ENCODE peak calls at places on chromosomes 2 and 18, in seven cellular contexts. K, E, W, Y, J, T and V are unnamed samples. For H3K36me3, the result is how much of the 10 kb centered on the place peaks cover.

GRCh38 chr2:59006204-59006603 is 765.1 kb upstream of the FANCL start:
- DNase-seq in J (no peak), Y (no peak), K (no peak), E (no peak), T (no peak), W (no peak), V (no peak)

GRCh38 chr2:18949871-18950597 is 360.7 kb upstream of the NT5C1B start:
- DNase-seq in K (no peak), E (no peak), W (no peak), Y (no peak), J (no peak), T (no peak), V (no peak)

GRCh38 chr2:127568128-127568527 is 32.6 kb downstream of the MYO7B start:
- DNase-seq in W (no peak), J (no peak), Y (no peak), E (no peak), K (no peak), T (no peak), V (no peak)

GRCh38 chr2:112472547-112473263 is 9.3 kb upstream of the TTL start:
- DNase-seq in E (no peak), W (no peak), T (no peak), Y (no peak), K (no peak), J (no peak), V (no peak)

GRCh38 chr2:1855150-1855549 is 110.8 kb upstream of the PXDN start:
- DNase-seq in Y (no peak), E (no peak), W (no peak), T (peak), K (no peak), J (no peak), V (no peak)

GRCh38 chr2:176174382-176174834 is 14.1 kb upstream of the HOXD1 start:
- DNase-seq in E (no peak), J (no peak), Y (no peak), W (no peak), T (no peak), K (no peak), V (no peak)

GRCh38 chr2:28216320-28216719 is 176.3 kb upstream of the FOSL2 start:
- DNase-seq in J (no peak), K (no peak), E (no peak), W (no peak), T (no peak), Y (no peak), V (no peak)

GRCh38 chr18:54580202-54580729 is 10.8 kb upstream of the DYNAP start:
- DNase-seq in K (no peak), T (no peak), W (no peak), Y (no peak), E (no peak), J (no peak), V (no peak)

GRCh38 chr2:110678457-110679336 is 834 bp upstream of the BUB1 start:
- DNase-seq in E (no peak), W (no peak), T (no peak), J (no peak), K (peak), Y (no peak), V (peak)

GRCh38 chr2:74086001-74086400 is 61.7 kb downstream of the BOLA3 start:
- DNase-seq in Y (no peak), W (no peak), K (no peak), T (no peak), J (no peak), E (no peak), V (no peak)

GRCh38 chr2:107187870-107188269 is 301.9 kb upstream of the ST6GAL2 start:
- DNase-seq in W (no peak), K (no peak), T (no peak), E (no peak), J (no peak), Y (no peak), V (no peak)

GRCh38 chr2:158931577-158931976 is 36.9 kb upstream of the TANC1 start:
- DNase-seq in Y (no peak), W (no peak), K (no peak), T (peak), J (no peak), E (no peak), V (no peak)

GRCh38 chr2:25301453-25302352 is 40.0 kb downstream of the DNMT3A start:
- DNase-seq in T (no peak), J (no peak), Y (peak), E (peak), K (peak), W (no peak), V (peak)

GRCh38 chr18:51211552-51211951 is 14.1 kb upstream of the MEX3C start:
- DNase-seq in T (no peak), J (peak), Y (no peak), E (no peak), K (peak), W (no peak), V (no peak)

GRCh38 chr2:64166637-64167420 is 22.6 kb upstream of the PELI1 start:
- DNase-seq in T (no peak), W (no peak), K (no peak), E (no peak), J (no peak), Y (no peak), V (no peak)

GRCh38 chr18:8424481-8424880 is 184.8 kb upstream of the RAB12 start:
- DNase-seq in Y (no peak), T (no peak), E (no peak), W (no peak), K (no peak), J (no peak), V (no peak)

GRCh38 chr2:29662841-29663240 is 258.5 kb downstream of the ALK start:
- DNase-seq in E (no peak), K (no peak), J (no peak), Y (no peak), W (no peak), T (no peak), V (no peak)

GRCh38 chr18:21809725-21810124 is 69.1 kb downstream of the MIB1 start:
- DNase-seq in E (no peak), T (no peak), W (no peak), J (no peak), Y (no peak), K (no peak), V (no peak)

GRCh38 chr2:190209579-190209978 is 110.0 kb downstream of the HIBCH start:
- DNase-seq in E (no peak), T (no peak), Y (no peak), J (no peak), K (no peak), W (no peak), V (no peak)

GRCh38 chr2:240688563-240688919 is 3.1 kb upstream of the AQP12A start:
- DNase-seq in K (no peak), T (no peak), J (no peak), W (no peak), Y (no peak), E (no peak), V (no peak)

GRCh38 chr2:240556553-240557100 is 1.2 kb downstream of the ANKMY1 start:
- DNase-seq in E (no peak), Y (peak), W (peak), T (peak), K (peak), J (no peak), V (peak)

GRCh38 chr2:112024246-112024645 is 30.8 kb upstream of the TMEM87B start:
- DNase-seq in W (no peak), T (no peak), E (no peak), K (no peak), J (no peak), Y (no peak), V (no peak)

GRCh38 chr2:216855079-216855478 is 4.8 kb downstream of the TNP1 start:
- DNase-seq in J (no peak), W (no peak), Y (no peak), E (no peak), K (no peak), T (peak), V (no peak)

GRCh38 chr2:9797681-9798556 is 45.4 kb upstream of the TAF1B start:
- DNase-seq in E (no peak), Y (no peak), J (no peak), W (peak), K (no peak), T (no peak), V (no peak)

GRCh38 chr2:149613712-149614111 is 26.1 kb upstream of the MMADHC start:
- DNase-seq in J (no peak), Y (no peak), W (no peak), K (no peak), E (no peak), T (no peak), V (no peak)

GRCh38 chr2:176473177-176473576 is 203.9 kb downstream of the MTX2 start:
- DNase-seq in T (no peak), Y (no peak), K (peak), W (no peak), E (no peak), J (peak), V (no peak)

GRCh38 chr18:13823707-13824395 is at the start of gene MC5R:
- DNase-seq in W (no peak), J (peak), K (peak), T (no peak), E (no peak), Y (peak), V (peak)

GRCh38 chr2:9251154-9252001 is 44.8 kb downstream of the ASAP2 start:
- DNase-seq in T (no peak), J (no peak), E (no peak), Y (no peak), K (no peak), W (peak), V (no peak)

GRCh38 chr2:144239306-144239705 is 280.6 kb downstream of the ZEB2 start:
- DNase-seq in W (no peak), E (no peak), Y (no peak), T (no peak), J (no peak), K (no peak), V (no peak)

GRCh38 chr2:187654535-187654934 is 100.3 kb upstream of the TFPI start:
- DNase-seq in T (no peak), Y (no peak), E (no peak), K (no peak), W (no peak), J (peak), V (no peak)

GRCh38 chr18:56235773-56236115 is 402.6 kb downstream of the TXNL1 start:
- DNase-seq in T (no peak), E (no peak), W (no peak), K (no peak), Y (no peak), J (no peak), V (no peak)

GRCh38 chr2:3968736-3969135 is 265.4 kb downstream of the DCDC2C start:
- DNase-seq in E (no peak), J (no peak), W (no peak), Y (no peak), T (no peak), K (no peak), V (no peak)

GRCh38 chr2:8861797-8862196 is 24.4 kb upstream of the KIDINS220 start:
- DNase-seq in J (no peak), E (no peak), Y (no peak), W (no peak), K (no peak), T (no peak), V (no peak)

GRCh38 chr18:37567061-37567993 is 1.7 kb upstream of the CELF4 start:
- DNase-seq in W (no peak), J (no peak), E (no peak), T (no peak), K (no peak), Y (no peak), V (no peak)

GRCh38 chr18:53382870-53383269 is 841.6 kb downstream of the MBD2 start:
- DNase-seq in Y (no peak), W (no peak), T (no peak), J (no peak), E (no peak), K (no peak), V (no peak)

GRCh38 chr2:82650038-82650437 is 1809.0 kb downstream of the SUCLG1 start:
- DNase-seq in T (no peak), K (no peak), E (no peak), Y (no peak), J (no peak), W (no peak), V (no peak)

GRCh38 chr2:201779996-201780673 is 598 bp downstream of the ALS2 start:
- DNase-seq in J (no peak), T (no peak), K (no peak), W (no peak), Y (no peak), E (no peak), V (no peak)

GRCh38 chr2:2832657-2833056 is 501.6 kb upstream of the MYT1L start:
- DNase-seq in J (no peak), K (no peak), T (no peak), Y (no peak), E (no peak), W (no peak), V (no peak)

GRCh38 chr2:84776011-84776410 is 104.9 kb downstream of the TRABD2A start:
- DNase-seq in T (no peak), Y (no peak), K (no peak), E (no peak), J (no peak), W (no peak), V (no peak)

GRCh38 chr18:199768-200167 is 41.4 kb downstream of the USP14 start:
- DNase-seq in W (no peak), E (no peak), Y (no peak), J (no peak), K (no peak), T (no peak), V (no peak)

GRCh38 chr18:199214-199613 is 40.9 kb downstream of the USP14 start:
- DNase-seq in Y (no peak), T (no peak), J (no peak), W (no peak), K (no peak), E (no peak), V (no peak)

GRCh38 chr18:195651-196050 is 37.3 kb downstream of the USP14 start:
- DNase-seq in K (no peak), J (no peak), Y (no peak), T (no peak), E (no peak), W (no peak), V (no peak)
- H3K36me3 ChIP-seq in K (under half), J (under half), Y (under half), T (under half), E (under half), W (under half), V (under half)

GRCh38 chr2:31031132-31031706 is 107.0 kb downstream of the GALNT14 start:
- DNase-seq in W (no peak), K (no peak), J (no peak), E (no peak), Y (no peak), T (no peak), V (no peak)

GRCh38 chr2:31028415-31028814 is 109.8 kb downstream of the GALNT14 start:
- DNase-seq in W (no peak), J (no peak), K (no peak), E (no peak), Y (no peak), T (no peak), V (no peak)

GRCh38 chr2:31032475-31032874 is 105.8 kb downstream of the GALNT14 start:
- DNase-seq in W (no peak), K (no peak), T (no peak), Y (no peak), E (no peak), J (no peak), V (no peak)

GRCh38 chr2:31037058-31037457 is 101.2 kb downstream of the GALNT14 start:
- DNase-seq in J (no peak), K (no peak), E (no peak), T (no peak), W (no peak), Y (no peak), V (no peak)

GRCh38 chr2:31033032-31033431 is 105.2 kb downstream of the GALNT14 start:
- DNase-seq in W (no peak), K (no peak), Y (no peak), E (no peak), J (no peak), T (no peak), V (no peak)
- H3K36me3 ChIP-seq in W (under half), K (under half), Y (under half), E (under half), J (under half), T (under half), V (under half)

GRCh38 chr2:27054721-27055120 is 3.3 kb downstream of the AGBL5 start:
- DNase-seq in W (no peak), E (no peak), Y (no peak), J (no peak), T (no peak), K (no peak), V (no peak)
- H3K36me3 ChIP-seq in W (under half), E (under half), Y (under half), J (under half), T (half or more), K (under half), V (under half)

GRCh38 chr2:178499640-178500039 is 19.4 kb downstream of the PLEKHA3 start:
- DNase-seq in E (no peak), K (no peak), T (no peak), J (no peak), Y (no peak), W (no peak), V (no peak)

GRCh38 chr2:178496049-178496448 is 15.8 kb downstream of the PLEKHA3 start:
- DNase-seq in W (no peak), K (no peak), E (no peak), T (no peak), J (no peak), Y (no peak), V (no peak)

GRCh38 chr2:178502751-178503150 is 22.5 kb downstream of the PLEKHA3 start:
- DNase-seq in W (no peak), Y (no peak), T (no peak), E (no peak), K (no peak), J (no peak), V (no peak)

GRCh38 chr2:178498137-178498536 is 17.9 kb downstream of the PLEKHA3 start:
- DNase-seq in J (no peak), T (no peak), Y (no peak), E (no peak), W (no peak), K (no peak), V (no peak)
- H3K36me3 ChIP-seq in J (under half), T (half or more), Y (half or more), E (under half), W (under half), K (half or more), V (under half)

GRCh38 chr2:231222318-231223000 is 24.0 kb downstream of the ARMC9 start:
- DNase-seq in E (no peak), J (no peak), T (no peak), K (no peak), W (no peak), Y (no peak), V (no peak)
- H3K36me3 ChIP-seq in E (under half), J (under half), T (under half), K (under half), W (under half), Y (under half), V (under half)

GRCh38 chr2:39583781-39584180 is 81.9 kb upstream of the TMEM178A start:
- DNase-seq in E (no peak), J (no peak), W (no peak), K (no peak), T (no peak), Y (no peak), V (no peak)

GRCh38 chr2:39581866-39582265 is 83.9 kb upstream of the TMEM178A start:
- DNase-seq in T (no peak), Y (no peak), K (no peak), E (no peak), J (no peak), W (no peak), V (no peak)

GRCh38 chr2:39587641-39588040 is 78.1 kb upstream of the TMEM178A start:
- DNase-seq in W (no peak), K (no peak), T (no peak), Y (no peak), E (no peak), J (no peak), V (no peak)

GRCh38 chr2:39584283-39584972 is 81.3 kb upstream of the TMEM178A start:
- DNase-seq in T (no peak), J (no peak), Y (no peak), K (no peak), W (no peak), E (no peak), V (no peak)

GRCh38 chr2:39587168-39587567 is 78.5 kb upstream of the TMEM178A start:
- DNase-seq in J (no peak), K (no peak), W (no peak), T (no peak), Y (no peak), E (no peak), V (no peak)
- H3K36me3 ChIP-seq in J (under half), K (under half), W (under half), T (under half), Y (under half), E (under half), V (under half)

GRCh38 chr2:168538133-168538532 is 82.1 kb downstream of the CERS6 start:
- DNase-seq in W (no peak), T (no peak), E (no peak), Y (no peak), J (no peak), K (no peak), V (no peak)
- H3K36me3 ChIP-seq in W (under half), T (under half), E (under half), Y (under half), J (under half), K (under half), V (under half)

GRCh38 chr2:178542161-178542560 is 61.9 kb downstream of the PLEKHA3 start:
- DNase-seq in E (no peak), T (no peak), W (no peak), Y (no peak), J (no peak), K (no peak), V (no peak)
- H3K36me3 ChIP-seq in E (under half), T (under half), W (under half), Y (under half), J (under half), K (under half), V (under half)

GRCh38 chr2:135674453-135674852 is 67.2 kb upstream of the UBXN4 start:
- DNase-seq in T (no peak), Y (no peak), J (no peak), K (no peak), E (no peak), W (no peak), V (no peak)

GRCh38 chr2:135679125-135679524 is 62.5 kb upstream of the UBXN4 start:
- DNase-seq in K (no peak), Y (no peak), W (no peak), J (no peak), T (no peak), E (no peak), V (no peak)

DNA sequence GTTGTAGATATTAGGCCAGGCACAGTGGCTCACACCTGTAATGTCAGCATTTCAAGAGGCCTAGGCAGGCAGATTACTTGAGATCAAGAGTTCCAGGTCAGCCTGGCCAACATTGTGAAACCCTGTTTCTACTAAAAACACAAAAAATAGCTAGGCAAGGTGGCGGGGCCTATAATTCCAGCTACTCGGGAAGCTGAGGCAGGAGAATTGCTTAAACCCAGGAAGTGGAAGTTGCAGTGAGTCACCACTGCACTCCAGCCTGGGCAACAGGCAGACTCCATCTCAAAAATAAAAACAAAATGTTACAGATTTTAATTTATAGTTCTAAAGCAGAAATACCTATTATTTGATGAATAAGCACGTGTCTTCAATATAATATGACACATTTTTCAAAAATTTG is 65.6 kb upstream of the UBXN4 start:
- DNase-seq in W (no peak), E (no peak), J (no peak), K (no peak), T (no peak), Y (no peak), V (no peak)
- H3K36me3 ChIP-seq in W (under half), E (under half), J (under half), K (under half), T (under half), Y (under half), V (under half)

GRCh38 chr18:79707239-79707638 is 27.6 kb downstream of the CTDP1 start:
- DNase-seq in K (no peak), Y (no peak), T (no peak), W (no peak), E (no peak), J (no peak), V (no peak)
- H3K36me3 ChIP-seq in K (under half), Y (under half), T (half or more), W (under half), E (under half), J (under half), V (under half)